ENCODE peak calls at places on chromosomes 5 and 9, in nine cellular contexts. J is uterus; F is CD8-positive, alpha-beta T cell; R is IMR-90; X is A673; A is GM12878; Y is GM23338; N is left ventricle myocardium inferior; H is coronary artery. U is an unnamed sample.

GRCh38 chr5:132386644-132387286 is 17.3 kb downstream of the SLC22A5 start:
- DNase-seq in R (peak), H (peak), F (peak), A (peak), X (peak), Y (peak), N (peak), J (peak), U (peak)

GRCh38 chr5:134647750-134648424 is 698 bp upstream of the SEC24A start:
- DNase-seq in F (peak), R (peak), X (peak), A (peak), N (no peak), Y (peak), J (peak), H (no peak), U (peak)

GRCh38 chr5:140312067-140312790 is 9.3 kb upstream of the PFDN1 start:
- DNase-seq in J (no peak), F (no peak), X (peak), H (no peak), Y (peak), R (peak), N (no peak), A (no peak), U (no peak)

GRCh38 chr5:141605523-141606277 is 13.1 kb downstream of the DIAPH1 start:
- DNase-seq in N (peak), X (no peak), A (peak), H (no peak), J (no peak), Y (peak), F (peak), R (no peak), U (no peak)

GRCh38 chr5:24363789-24364534 is 280.8 kb downstream of the CDH10 start:
- DNase-seq in R (no peak), N (no peak), Y (no peak), X (no peak), J (no peak), A (no peak), H (no peak), F (no peak), U (no peak)

GRCh38 chr5:36152324-36153298 is 700 bp downstream of the SKP2 start:
- DNase-seq in N (no peak), J (no peak), A (no peak), R (peak), Y (peak), H (no peak), F (no peak), X (peak), U (peak)

GRCh38 chr9:4375424-4376195 is 75.7 kb upstream of the GLIS3 start:
- DNase-seq in F (no peak), J (no peak), X (peak), Y (peak), N (no peak), R (peak), H (no peak), A (no peak), U (peak)

GRCh38 chr5:62340392-62340791 is 34.4 kb downstream of the KIF2A start:
- DNase-seq in H (no peak), X (peak), N (no peak), A (no peak), Y (peak), J (no peak), R (peak), F (no peak), U (peak)

GRCh38 chr5:154712518-154713437 is 42.4 kb upstream of the LARP1 start:
- DNase-seq in X (no peak), N (no peak), Y (peak), A (no peak), J (no peak), F (no peak), H (no peak), R (no peak), U (no peak)

GRCh38 chr5:141910271-141910673 is 13.4 kb upstream of the DELE1 start:
- DNase-seq in Y (no peak), H (no peak), R (no peak), N (no peak), F (no peak), A (no peak), X (no peak), J (no peak), U (no peak)

GRCh38 chr9:115115924-115116323 is 2.0 kb downstream of the TNC start:
- DNase-seq in R (peak), F (no peak), H (no peak), A (no peak), N (no peak), X (peak), J (no peak), Y (no peak), U (no peak)

GRCh38 chr5:174505621-174506020 is 218.8 kb upstream of the MSX2 start:
- DNase-seq in N (no peak), F (no peak), X (peak), J (no peak), H (no peak), R (peak), A (no peak), Y (no peak), U (no peak)

GRCh38 chr5:31372124-31372523 is 159.8 kb downstream of the DROSHA start:
- DNase-seq in N (no peak), A (no peak), Y (no peak), J (no peak), X (no peak), R (no peak), F (no peak), H (no peak), U (no peak)

GRCh38 chr9:125752070-125752628 is 5.0 kb downstream of the PBX3 start:
- DNase-seq in X (no peak), N (no peak), Y (peak), A (no peak), F (no peak), R (no peak), H (no peak), J (no peak), U (no peak)

GRCh38 chr5:178238711-178239592 is 6.3 kb upstream of the PHYKPL start:
- DNase-seq in J (no peak), A (no peak), R (no peak), F (no peak), H (no peak), Y (peak), N (no peak), X (no peak), U (no peak)

GRCh38 chr9:87193925-87194380 is 246.6 kb upstream of the GAS1 start:
- DNase-seq in A (no peak), N (no peak), R (peak), X (no peak), Y (peak), J (no peak), H (no peak), F (no peak), U (peak)

GRCh38 chr9:36208521-36209253 is 18.0 kb downstream of the CLTA start:
- DNase-seq in A (no peak), X (no peak), H (no peak), N (no peak), F (no peak), Y (no peak), R (no peak), J (no peak), U (peak)

GRCh38 chr9:93658184-93658925 is 82.0 kb downstream of the PHF2 start:
- DNase-seq in J (no peak), A (no peak), R (no peak), H (peak), N (peak), F (no peak), X (no peak), Y (no peak), U (no peak)

GRCh38 chr9:8858250-8859161 is 1058.9 kb upstream of the DMAC1 start:
- DNase-seq in R (no peak), Y (peak), X (no peak), H (peak), A (no peak), N (no peak), F (no peak), J (peak), U (no peak)

GRCh38 chr9:91897201-91897600 is 52.8 kb downstream of the ROR2 start:
- DNase-seq in R (peak), Y (no peak), N (no peak), J (no peak), A (no peak), X (no peak), H (no peak), F (no peak), U (peak)

GRCh38 chr9:137777761-137778160 is 99.8 kb upstream of the CACNA1B start:
- DNase-seq in R (no peak), X (no peak), N (no peak), H (no peak), J (no peak), Y (no peak), F (no peak), A (no peak), U (no peak)

GRCh38 chr9:137776306-137776995 is 101.1 kb upstream of the CACNA1B start:
- DNase-seq in J (no peak), N (no peak), A (no peak), F (no peak), Y (no peak), X (no peak), H (no peak), R (no peak), U (no peak)

GRCh38 chr9:137774775-137775386 is 102.7 kb upstream of the CACNA1B start:
- DNase-seq in H (no peak), Y (no peak), F (no peak), N (no peak), X (no peak), A (no peak), R (no peak), J (no peak), U (no peak)

GRCh38 chr9:137771580-137771979 is 106.0 kb upstream of the CACNA1B start:
- DNase-seq in J (no peak), Y (no peak), X (no peak), F (no peak), H (no peak), N (no peak), R (no peak), A (no peak), U (no peak)

GRCh38 chr9:137772281-137772873 is 105.2 kb upstream of the CACNA1B start:
- DNase-seq in R (no peak), A (no peak), J (no peak), F (no peak), X (no peak), H (no peak), Y (peak), N (no peak), U (peak)
- TF ChIP-seq CTCF in R (no peak), A (peak), J (no peak), F (no peak), X (peak), H (no peak), Y (peak), N (peak), U (no peak)

GRCh38 chr5:42875211-42875610 is 63.5 kb upstream of the SELENOP start:
- DNase-seq in N (no peak), J (no peak), Y (no peak), X (no peak), F (no peak), A (no peak), H (no peak), R (no peak), U (no peak)
- H3K27ac ChIP-seq in N (no peak), J (no peak), Y (no peak), X (no peak), F (no peak), A (no peak), H (no peak), R (no peak), U (no peak)

GRCh38 chr5:170945275-170945674 is 83.5 kb downstream of the RANBP17 start:
- DNase-seq in N (no peak), A (no peak), F (no peak), R (no peak), H (no peak), J (no peak), Y (no peak), X (no peak), U (no peak)
- H3K4me3 ChIP-seq in N (no peak), A (no peak), F (no peak), R (no peak), H (no peak), J (no peak), Y (no peak), X (no peak), U (no peak)

GRCh38 chr5:88879724-88880123 is 3.3 kb downstream of the MEF2C start:
- DNase-seq in Y (no peak), X (no peak), H (no peak), A (no peak), N (no peak), R (no peak), J (no peak), F (no peak), U (no peak)

GRCh38 chr5:88880196-88880595 is 2.8 kb downstream of the MEF2C start:
- DNase-seq in R (no peak), J (no peak), N (no peak), A (no peak), Y (no peak), X (no peak), H (no peak), F (no peak), U (no peak)

GRCh38 chr5:88877826-88878225 is 5.2 kb downstream of the MEF2C start:
- DNase-seq in A (no peak), X (no peak), Y (no peak), R (no peak), F (no peak), H (no peak), N (no peak), J (no peak), U (peak)

GRCh38 chr5:88876714-88877113 is 6.3 kb downstream of the MEF2C start:
- DNase-seq in H (no peak), F (no peak), J (no peak), X (no peak), Y (peak), A (no peak), R (no peak), N (no peak), U (no peak)

GRCh38 chr5:88878976-88879375 is 4.0 kb downstream of the MEF2C start:
- DNase-seq in Y (no peak), J (no peak), A (no peak), N (no peak), H (no peak), F (no peak), R (peak), X (no peak), U (no peak)
- TF ChIP-seq CTCF in Y (no peak), J (no peak), A (peak), N (no peak), H (no peak), F (no peak), R (peak), X (no peak), U (no peak)

DNA sequence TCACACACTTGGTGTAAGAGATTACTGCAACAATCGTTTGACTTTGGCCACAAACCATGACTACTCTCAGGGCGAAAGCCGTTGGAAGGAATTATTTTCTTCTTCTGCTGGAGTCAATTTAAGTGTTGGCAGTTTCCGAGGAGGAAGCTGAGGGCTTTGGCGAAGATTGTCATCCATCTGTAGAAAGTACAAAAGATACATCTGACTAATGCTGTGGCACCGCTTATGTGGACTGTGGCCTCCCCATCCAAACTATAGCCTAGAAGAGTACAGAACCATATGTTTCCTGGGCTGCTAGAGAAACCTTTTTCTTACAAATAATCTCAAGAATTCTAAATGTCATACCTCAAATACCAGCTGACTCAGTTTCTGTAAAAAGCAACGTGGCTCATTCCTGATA is 7.4 kb downstream of the MTX3 start:
- DNase-seq in J (no peak), X (no peak), A (no peak), F (no peak), H (no peak), Y (no peak), N (no peak), R (no peak), U (no peak)
- H3K27ac ChIP-seq in J (no peak), X (no peak), A (no peak), F (no peak), H (no peak), Y (no peak), N (no peak), R (no peak), U (no peak)

U was measured in cardiac muscle cell.